ENCODE peak calls at places on chromosomes 3 and 15, in six cellular contexts. V is uterus; L is lower lobe of right lung; D is CD4-positive, alpha-beta T cell; H is Panc1; F is MM.1S. Z is an unnamed sample. For H3K9me3, the result is how much of the 10 kb centered on the place peaks cover.

GRCh38 chr3:188673509-188674239 is 498.1 kb upstream of the TPRG1 start:
- DNase-seq in V (no peak), L (no peak), D (no peak), H (no peak), F (no peak), Z (no peak)

GRCh38 chr3:9020396-9020795 is 57.1 kb upstream of the RAD18 start:
- DNase-seq in V (no peak), L (no peak), D (no peak), H (no peak), F (no peak), Z (no peak)

GRCh38 chr3:46946856-46947544 is 29.5 kb downstream of the CCDC12 start:
- DNase-seq in V (no peak), L (peak), D (peak), H (no peak), F (no peak), Z (no peak)

GRCh38 chr15:70387993-70388392 is 290.3 kb upstream of the TLE3 start:
- DNase-seq in V (no peak), L (no peak), D (no peak), H (no peak), F (no peak), Z (no peak)

GRCh38 chr3:134666466-134666865 is 15.6 kb upstream of the KY start:
- DNase-seq in V (no peak), L (no peak), D (no peak), H (no peak), F (no peak), Z (no peak)

GRCh38 chr3:10855871-10856662 is 40.0 kb downstream of the SLC6A11 start:
- DNase-seq in V (no peak), L (no peak), D (no peak), H (no peak), F (no peak), Z (no peak)

GRCh38 chr15:93235926-93236781 is 147.1 kb upstream of the RGMA start:
- DNase-seq in V (no peak), L (peak), D (no peak), H (no peak), F (no peak), Z (peak)

GRCh38 chr3:8755564-8756237 is 13.7 kb downstream of the OXTR start:
- DNase-seq in V (no peak), L (no peak), D (no peak), H (no peak), F (no peak), Z (no peak)

GRCh38 chr15:71295242-71296031 is 180.2 kb downstream of the THSD4 start:
- DNase-seq in V (peak), L (no peak), D (no peak), H (peak), F (no peak), Z (no peak)

GRCh38 chr3:9903238-9903624 is 583 bp downstream of the IL17RE start:
- DNase-seq in V (no peak), L (no peak), D (no peak), H (no peak), F (no peak), Z (no peak)

GRCh38 chr3:25037049-25037547 is 391.0 kb upstream of the RARB start:
- DNase-seq in V (peak), L (no peak), D (no peak), H (no peak), F (no peak), Z (no peak)

GRCh38 chr3:138125548-138126221 is 6.5 kb downstream of the A4GNT start:
- DNase-seq in V (no peak), L (no peak), D (no peak), H (no peak), F (no peak), Z (no peak)

GRCh38 chr15:37789881-37790280 is 144.6 kb upstream of the TMCO5A start:
- DNase-seq in V (no peak), L (no peak), D (no peak), H (no peak), F (no peak), Z (no peak)

GRCh38 chr3:16173696-16174355 is 654 bp upstream of the GALNT15 start:
- DNase-seq in V (no peak), L (no peak), D (no peak), H (no peak), F (no peak), Z (no peak)

GRCh38 chr3:194296448-194296831 is 54.7 kb downstream of the CPN2 start:
- DNase-seq in V (no peak), L (no peak), D (no peak), H (no peak), F (no peak), Z (peak)

GRCh38 chr3:15215996-15216395 is 9.9 kb downstream of the CAPN7 start:
- DNase-seq in V (no peak), L (no peak), D (no peak), H (no peak), F (no peak), Z (no peak)

GRCh38 chr3:89851974-89852621 is 744.7 kb downstream of the EPHA3 start:
- DNase-seq in V (no peak), L (no peak), D (no peak), H (no peak), F (no peak), Z (no peak)

GRCh38 chr3:152623286-152623685 is 211.6 kb upstream of the P2RY1 start:
- DNase-seq in V (no peak), L (no peak), D (no peak), H (no peak), F (no peak), Z (no peak)

GRCh38 chr3:169897284-169897683 is 14.1 kb upstream of the SAMD7 start:
- DNase-seq in V (no peak), L (no peak), D (no peak), H (no peak), F (no peak), Z (no peak)

GRCh38 chr3:131849640-131850039 is 185.2 kb downstream of the CPNE4 start:
- DNase-seq in V (no peak), L (no peak), D (no peak), H (no peak), F (no peak), Z (no peak)

GRCh38 chr3:170502297-170502696 is 83.6 kb downstream of the SLC7A14 start:
- DNase-seq in V (peak), L (no peak), D (no peak), H (no peak), F (no peak), Z (no peak)

GRCh38 chr15:69125236-69125635 is 35.2 kb upstream of the GLCE start:
- DNase-seq in V (no peak), L (no peak), D (no peak), H (no peak), F (no peak), Z (no peak)

GRCh38 chr3:196843435-196844110 is 24.1 kb upstream of the SENP5 start:
- DNase-seq in V (no peak), L (no peak), D (no peak), H (no peak), F (no peak), Z (no peak)

GRCh38 chr3:189108032-189108431 is 63.7 kb upstream of the TPRG1 start:
- DNase-seq in V (no peak), L (no peak), D (no peak), H (no peak), F (no peak), Z (no peak)

GRCh38 chr3:47441796-47442551 is 33.8 kb downstream of the SCAP start:
- DNase-seq in V (no peak), L (no peak), D (no peak), H (no peak), F (no peak), Z (no peak)

GRCh38 chr3:129756871-129757270 is 136.6 kb downstream of the TMCC1 start:
- DNase-seq in V (no peak), L (no peak), D (no peak), H (no peak), F (no peak), Z (no peak)

GRCh38 chr15:57418640-57419039 is 42.3 kb downstream of the CGNL1 start:
- DNase-seq in V (no peak), L (no peak), D (no peak), H (no peak), F (no peak), Z (no peak)

GRCh38 chr3:129974451-129975331 is at the start of gene TRH:
- DNase-seq in V (no peak), L (no peak), D (no peak), H (no peak), F (no peak), Z (no peak)

GRCh38 chr3:89155811-89156210 is 48.4 kb downstream of the EPHA3 start:
- DNase-seq in V (no peak), L (no peak), D (no peak), H (no peak), F (no peak), Z (no peak)

GRCh38 chr3:86978111-86978528 is 12.8 kb downstream of the VGLL3 start:
- DNase-seq in V (no peak), L (no peak), D (no peak), H (no peak), F (no peak), Z (no peak)

GRCh38 chr3:151976211-151977050 is 103.0 kb downstream of the SUCNR1 start:
- DNase-seq in V (no peak), L (no peak), D (no peak), H (peak), F (no peak), Z (no peak)

GRCh38 chr15:62758126-62758951 is 284.2 kb upstream of the TPM1 start:
- DNase-seq in V (peak), L (no peak), D (no peak), H (peak), F (no peak), Z (no peak)

GRCh38 chr3:115110830-115111229 is 36.3 kb downstream of the ZBTB20 start:
- DNase-seq in V (no peak), L (no peak), D (no peak), H (no peak), F (no peak), Z (no peak)

GRCh38 chr3:105108823-105109222 is 257.9 kb upstream of the ALCAM start:
- DNase-seq in V (no peak), L (no peak), D (no peak), H (no peak), F (no peak), Z (no peak)

GRCh38 chr3:133472242-133472641 is 72.4 kb downstream of the BFSP2 start:
- DNase-seq in V (no peak), L (no peak), D (no peak), H (no peak), F (no peak), Z (no peak)

GRCh38 chr3:146160233-146160963 is 586 bp downstream of the PLOD2 start:
- DNase-seq in V (peak), L (peak), D (no peak), H (no peak), F (peak), Z (peak)
- H3K27ac ChIP-seq in V (peak), L (peak), D (no peak), H (peak), F (peak), Z (peak)

GRCh38 chr3:158912621-158913020 is 110.8 kb downstream of the MFSD1 start:
- DNase-seq in V (no peak), L (no peak), D (no peak), H (no peak), F (no peak), Z (no peak)
- TF ChIP-seq CTCF in V (no peak), L (no peak), D (no peak), H (peak), F (no peak), Z (no peak)

GRCh38 chr15:27639595-27639994 is 459.5 kb downstream of the OCA2 start:
- DNase-seq in V (no peak), L (no peak), D (no peak), H (no peak), F (no peak), Z (no peak)

GRCh38 chr15:27638950-27639349 is 460.2 kb downstream of the OCA2 start:
- DNase-seq in V (no peak), L (no peak), D (no peak), H (no peak), F (no peak), Z (no peak)

DNA sequence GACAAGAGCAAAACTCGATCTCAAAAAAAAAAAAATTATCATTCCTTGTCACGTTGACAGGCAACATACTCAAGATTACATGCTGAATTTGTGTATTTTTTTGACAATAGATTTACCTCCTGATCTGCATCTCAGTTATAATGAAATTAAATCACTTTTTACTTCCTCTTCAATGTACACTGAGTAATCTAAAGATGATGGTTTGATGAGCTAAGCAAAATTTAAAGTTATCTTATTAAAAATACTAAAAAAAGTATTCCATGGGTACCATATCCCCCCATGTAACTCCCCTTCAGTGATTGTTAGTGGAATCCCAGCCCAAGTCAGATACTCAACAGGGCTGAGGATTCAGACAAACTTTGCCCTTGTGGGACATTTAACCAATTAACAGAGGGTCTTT is 463.2 kb downstream of the OCA2 start:
- DNase-seq in V (no peak), L (no peak), D (no peak), H (no peak), F (no peak), Z (no peak)
- H3K9me3 ChIP-seq in V (under half), L (under half), D (under half), H (under half), F (under half), Z (under half)

GRCh38 chr15:90592144-90592887 is 62.6 kb downstream of the CRTC3 start:
- DNase-seq in V (no peak), L (no peak), D (no peak), H (no peak), F (no peak), Z (no peak)
- H3K27ac ChIP-seq in V (no peak), L (no peak), D (no peak), H (no peak), F (no peak), Z (peak)

GRCh38 chr3:149541091-149541491 is 66.6 kb downstream of the TM4SF4 start:
- DNase-seq in V (no peak), L (no peak), D (no peak), H (no peak), F (no peak), Z (no peak)
- TF ChIP-seq CTCF in V (no peak), L (no peak), D (no peak), H (peak), F (no peak), Z (no peak)